ENCODE peak calls at places on chromosome 12, in seven cellular contexts. L, C, O, D, G, V and T are unnamed samples.

GRCh38 chr12:90836689-90837088 is 118.3 kb downstream of the CCER1 start:
- DNase-seq in L (no peak), C (no peak), O (no peak), D (no peak), G (no peak), V (no peak), T (no peak)

GRCh38 chr12:29067430-29067829 is 81.6 kb upstream of the FAR2 start:
- DNase-seq in L (no peak), C (peak; percentile 49), O (no peak), D (no peak), G (no peak), V (no peak), T (no peak)

GRCh38 chr12:8493084-8493483 is 20.2 kb upstream of the CLEC4D start:
- DNase-seq in L (no peak), C (no peak), O (no peak), D (no peak), G (no peak), V (no peak), T (peak; percentile 58)

GRCh38 chr12:124321040-124321481 is 26.2 kb downstream of the RFLNA start:
- DNase-seq in L (peak; percentile 68), C (peak; percentile 76), O (no peak), D (peak; percentile 72), G (peak; percentile 57), V (peak; percentile 75), T (peak; percentile 84)

GRCh38 chr12:111224196-111225066 is 144.5 kb downstream of the PHETA1 start:
- DNase-seq in L (no peak), C (no peak), O (no peak), D (no peak), G (no peak), V (no peak), T (no peak)

GRCh38 chr12:40557980-40558379 is 134.3 kb upstream of the CNTN1 start:
- DNase-seq in L (no peak), C (no peak), O (no peak), D (no peak), G (no peak), V (no peak), T (no peak)

GRCh38 chr12:42382013-42382696 is 56.2 kb downstream of the PPHLN1 start:
- DNase-seq in L (no peak), C (no peak), O (no peak), D (no peak), G (peak; percentile 63), V (no peak), T (no peak)

GRCh38 chr12:64656429-64656828 is 46.1 kb downstream of the RASSF3 start:
- DNase-seq in L (no peak), C (no peak), O (no peak), D (no peak), G (peak; percentile 80), V (no peak), T (no peak)

GRCh38 chr12:65490193-65490592 is 211.7 kb downstream of the MSRB3 start:
- DNase-seq in L (no peak), C (no peak), O (no peak), D (no peak), G (no peak), V (no peak), T (no peak)

GRCh38 chr12:112025808-112026375 is 12.7 kb downstream of the ERP29 start:
- DNase-seq in L (no peak), C (no peak), O (no peak), D (no peak), G (peak; percentile 49), V (no peak), T (no peak)

GRCh38 chr12:122081108-122081696 is 2.6 kb downstream of the MLXIP start:
- DNase-seq in L (no peak), C (no peak), O (no peak), D (no peak), G (no peak), V (no peak), T (no peak)

GRCh38 chr12:88057994-88058718 is 29.0 kb upstream of the C12orf50 start:
- DNase-seq in L (peak; percentile 42), C (no peak), O (no peak), D (no peak), G (no peak), V (no peak), T (no peak)

GRCh38 chr12:104049278-104050257 is at the start of gene GLT8D2:
- DNase-seq in L (peak; percentile 64), C (peak; percentile 56), O (peak; percentile 59), D (no peak), G (peak; percentile 60), V (peak; percentile 25), T (no peak)

GRCh38 chr12:9831720-9832119 is 4.4 kb downstream of the KLRF1 start:
- DNase-seq in L (no peak), C (no peak), O (no peak), D (no peak), G (no peak), V (no peak), T (no peak)

GRCh38 chr12:40031965-40032364 is 73.9 kb downstream of the SLC2A13 start:
- DNase-seq in L (no peak), C (no peak), O (no peak), D (no peak), G (no peak), V (no peak), T (no peak)

GRCh38 chr12:18239561-18239960 is 21.8 kb upstream of the PIK3C2G start:
- DNase-seq in L (no peak), C (no peak), O (no peak), D (no peak), G (no peak), V (no peak), T (no peak)

GRCh38 chr12:5230151-5230550 is 186.5 kb downstream of the KCNA5 start:
- DNase-seq in L (no peak), C (no peak), O (no peak), D (no peak), G (no peak), V (no peak), T (no peak)

GRCh38 chr12:55745361-55746146 is 2.6 kb downstream of the GDF11 start:
- DNase-seq in L (peak; percentile 28), C (no peak), O (no peak), D (no peak), G (peak; percentile 94), V (no peak), T (no peak)

GRCh38 chr12:124478416-124478815 is 89.0 kb downstream of the NCOR2 start:
- DNase-seq in L (no peak), C (no peak), O (no peak), D (no peak), G (peak; percentile 37), V (no peak), T (no peak)

GRCh38 chr12:57090456-57090855 is 1.5 kb downstream of the NAB2 start:
- DNase-seq in L (no peak), C (no peak), O (no peak), D (no peak), G (no peak), V (no peak), T (no peak)

GRCh38 chr12:8033153-8034044 is 883 bp downstream of the FOXJ2 start:
- DNase-seq in L (peak; percentile 57), C (no peak), O (no peak), D (no peak), G (peak; percentile 87), V (peak; percentile 55), T (no peak)

GRCh38 chr12:88638956-88639355 is 58.7 kb upstream of the KITLG start:
- DNase-seq in L (no peak), C (no peak), O (no peak), D (no peak), G (no peak), V (no peak), T (no peak)

GRCh38 chr12:48187916-48188695 is 4.7 kb downstream of the CCDC184 start:
- DNase-seq in L (no peak), C (no peak), O (no peak), D (no peak), G (no peak), V (no peak), T (no peak)

GRCh38 chr12:48189331-48190125 is 6.1 kb downstream of the CCDC184 start:
- DNase-seq in L (peak; percentile 33), C (no peak), O (no peak), D (no peak), G (peak; percentile 79), V (peak; percentile 76), T (peak; percentile 93)

GRCh38 chr12:48192861-48193260 is 9.4 kb downstream of the CCDC184 start:
- DNase-seq in L (no peak), C (no peak), O (no peak), D (no peak), G (no peak), V (no peak), T (no peak)

GRCh38 chr12:48193623-48194022 is 9.5 kb downstream of the OR10AD1 start:
- DNase-seq in L (no peak), C (no peak), O (no peak), D (no peak), G (no peak), V (no peak), T (no peak)

DNA sequence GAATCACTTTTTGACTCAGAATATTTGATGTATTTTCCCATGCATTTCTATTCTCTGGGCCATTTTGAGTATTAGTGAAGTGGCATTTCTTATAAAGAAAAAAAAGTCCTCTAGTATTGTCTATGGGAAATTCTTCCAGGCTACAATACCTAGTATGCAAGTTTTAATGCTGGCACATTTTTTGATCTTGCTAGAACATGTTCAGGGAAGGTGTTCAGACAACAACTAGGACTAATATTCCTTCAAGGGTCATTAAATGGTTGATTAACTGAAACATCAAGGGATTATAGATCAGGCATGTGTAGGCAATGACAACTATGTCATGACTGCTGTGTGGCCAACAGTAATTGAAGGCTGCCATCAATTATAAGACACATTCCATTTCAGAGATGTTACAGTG is 7.7 kb downstream of the CCDC184 start:
- DNase-seq in L (no peak), C (no peak), O (no peak), D (no peak), G (no peak), V (no peak), T (no peak)
- H3K4me1 ChIP-seq in L (no peaks in the 10 kb centered on the region), C (no peaks in the 10 kb centered on the region), O (no peaks in the 10 kb centered on the region), D (no peaks in the 10 kb centered on the region), G (no peaks in the 10 kb centered on the region), V (no peaks in the 10 kb centered on the region), T (no peaks in the 10 kb centered on the region)

GRCh38 chr12:132067182-132067581 is 76.9 kb downstream of the DDX51 start:
- DNase-seq in L (no peak), C (no peak), O (no peak), D (no peak), G (no peak), V (no peak), T (no peak)
- H3K4me1 ChIP-seq in L (peaks cover 10% of the 10 kb centered on the region), C (no peaks in the 10 kb centered on the region), O (no peaks in the 10 kb centered on the region), D (no peaks in the 10 kb centered on the region), G (no peaks in the 10 kb centered on the region), V (no peaks in the 10 kb centered on the region), T (no peaks in the 10 kb centered on the region)

DNA sequence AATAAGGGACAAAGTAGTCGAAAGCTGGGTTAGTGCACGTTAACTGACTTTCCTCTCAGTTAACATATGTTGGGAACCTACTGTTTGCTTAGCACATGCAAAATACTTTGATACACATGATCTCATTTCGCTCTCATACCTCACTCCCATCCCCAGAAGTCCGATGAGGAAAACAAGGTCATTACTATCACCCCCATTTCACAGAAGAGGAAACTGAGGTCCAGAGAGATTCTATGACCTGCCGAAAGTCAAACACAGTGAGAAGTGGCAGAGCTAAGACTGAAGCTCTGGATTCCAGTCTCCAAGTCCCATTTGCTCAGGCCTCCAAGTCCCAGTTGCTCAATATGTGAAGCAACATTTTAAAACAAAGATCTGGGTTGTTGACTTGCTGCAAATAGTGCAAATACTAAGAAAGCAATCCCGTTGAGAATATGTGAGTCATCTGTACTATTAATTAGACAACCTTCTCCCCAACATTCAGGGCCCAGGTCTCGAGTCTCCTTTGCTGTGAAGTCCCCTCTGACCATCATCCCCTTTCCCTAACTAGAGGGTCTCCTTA is 170.6 kb upstream of the PWP1 start:
- DNase-seq in L (no peak), C (no peak), O (no peak), D (no peak), G (no peak), V (no peak), T (no peak)
- H3K4me1 ChIP-seq in L (peaks cover 21% of the 10 kb centered on the region), C (no peaks in the 10 kb centered on the region), O (no peaks in the 10 kb centered on the region), D (peaks cover 18% of the 10 kb centered on the region), G (no peaks in the 10 kb centered on the region), V (no peaks in the 10 kb centered on the region), T (no peaks in the 10 kb centered on the region)

GRCh38 chr12:46382974-46383653 is 10.5 kb upstream of the SLC38A2 start:
- DNase-seq in L (peak; percentile 97), C (peak; percentile 98), O (peak; percentile 98), D (peak; percentile 98), G (peak; percentile 97), V (peak; percentile 98), T (peak; percentile 94)
- H3K4me1 ChIP-seq in L (peaks cover 50% of the 10 kb centered on the region), C (peaks cover 49% of the 10 kb centered on the region), O (peaks cover 8% of the 10 kb centered on the region), D (peaks cover 43% of the 10 kb centered on the region), G (peaks cover 8% of the 10 kb centered on the region), V (peaks cover 49% of the 10 kb centered on the region), T (no peaks in the 10 kb centered on the region)